ENCODE peak calls at places on chromosomes 1 and 21, in seven cellular contexts. H is gastrocnemius medialis; L is AG08396; E is fibroblast of lung; I is stimulated activated CD4-positive, alpha-beta T cell treated with anti-CD3 and anti-CD28 coated beads, Interleukin-1b, Interleukin-23, amount 100 ng/mL, for 48 hours; Z is activated CD4-positive, CD25-positive, alpha-beta regulatory T cell; J is T-helper 9 cell. C is an unnamed sample.

GRCh38 chr1:8970870-8971337 is 25.2 kb downstream of the CA6 start:
- DNase-seq in Z (no peak), H (no peak), I (peak), J (no peak), E (no peak), L (no peak), C (no peak)

GRCh38 chr1:48526045-48526714 is 54.2 kb upstream of the SPATA6 start:
- DNase-seq in I (no peak), Z (no peak), L (no peak), E (peak), J (no peak), H (no peak), C (no peak)

GRCh38 chr21:31273278-31273677 is 70.8 kb downstream of the TIAM1 start:
- DNase-seq in E (no peak), I (peak), J (no peak), L (no peak), Z (no peak), H (no peak), C (no peak)

GRCh38 chr1:64320470-64320869 is 117.0 kb downstream of the UBE2U start:
- DNase-seq in Z (no peak), L (no peak), H (no peak), J (no peak), I (no peak), E (peak), C (no peak)

GRCh38 chr1:48216276-48216675 is 6.2 kb upstream of the SLC5A9 start:
- DNase-seq in Z (no peak), L (no peak), E (no peak), I (no peak), J (no peak), H (no peak), C (no peak)

GRCh38 chr1:10561955-10562354 is 87.2 kb downstream of the PEX14 start:
- DNase-seq in I (peak), J (no peak), L (no peak), E (no peak), H (no peak), Z (no peak), C (no peak)

GRCh38 chr1:1315435-1315901 is 7.1 kb downstream of the PUSL1 start:
- DNase-seq in H (no peak), I (no peak), L (no peak), E (no peak), Z (no peak), J (no peak), C (no peak)

GRCh38 chr1:172948457-172948856 is 102.3 kb downstream of the TNFSF18 start:
- DNase-seq in J (no peak), Z (no peak), E (peak), H (no peak), I (peak), L (peak), C (no peak)

GRCh38 chr1:15669074-15669473 is 15.0 kb upstream of the PLEKHM2 start:
- DNase-seq in E (no peak), J (no peak), L (no peak), H (no peak), I (no peak), Z (no peak), C (no peak)

GRCh38 chr1:32817815-32818786 is 648 bp downstream of the S100PBP start:
- DNase-seq in H (peak), J (peak), L (peak), Z (no peak), I (peak), E (peak), C (no peak)

GRCh38 chr21:43911935-43912487 is 47.0 kb downstream of the AGPAT3 start:
- DNase-seq in E (no peak), Z (no peak), I (no peak), H (no peak), J (no peak), L (no peak), C (no peak)

GRCh38 chr1:242890211-242890741 is 364.8 kb downstream of the CEP170 start:
- DNase-seq in E (no peak), J (no peak), L (no peak), I (no peak), H (no peak), Z (no peak), C (no peak)

GRCh38 chr1:109148838-109149555 is 35.1 kb downstream of the ELAPOR1 start:
- DNase-seq in I (no peak), Z (no peak), J (no peak), E (no peak), H (no peak), L (no peak), C (no peak)

GRCh38 chr1:101907264-101907663 is 89.5 kb downstream of the OLFM3 start:
- DNase-seq in L (no peak), H (no peak), E (no peak), I (no peak), Z (no peak), J (no peak), C (no peak)

GRCh38 chr1:242454262-242455051 is 70.0 kb downstream of the PLD5 start:
- DNase-seq in J (no peak), H (no peak), I (no peak), Z (no peak), E (peak), L (peak), C (no peak)

GRCh38 chr1:219927956-219928790 is at the start of gene SLC30A10:
- DNase-seq in E (peak), Z (no peak), H (no peak), L (peak), I (no peak), J (no peak), C (no peak)

GRCh38 chr1:116879478-116880133 is 30.1 kb upstream of the PTGFRN start:
- DNase-seq in J (no peak), I (no peak), H (no peak), Z (no peak), L (no peak), E (no peak), C (no peak)

GRCh38 chr1:229579101-229579651 is 20.7 kb upstream of the ABCB10 start:
- DNase-seq in J (no peak), E (peak), I (no peak), Z (no peak), L (no peak), H (no peak), C (no peak)